ENCODE peak calls at places on chromosomes 2 and 18, in six cellular contexts. One of them, this sample, is unnamed.

GRCh38 chr18:79948719-79949411 is 2.6 kb downstream of the SLC66A2 start:
- DNase-seq in globus pallidus: no peak
- DNase-seq in T-helper 2 cell: no peak
- DNase-seq in SK-N-MC: no peak
- DNase-seq in pons: no peak
- DNase-seq in spleen: peak
- DNase-seq in this sample: no peak

GRCh38 chr2:235852528-235852920 is 315.7 kb downstream of the GBX2 start:
- DNase-seq in spleen: peak
- DNase-seq in SK-N-MC: no peak
- DNase-seq in T-helper 2 cell: no peak
- DNase-seq in pons: no peak
- DNase-seq in globus pallidus: no peak
- DNase-seq in this sample: no peak

GRCh38 chr2:10900216-10901109 is 11.3 kb upstream of the KCNF1 start:
- DNase-seq in SK-N-MC: no peak
- DNase-seq in spleen: no peak
- DNase-seq in pons: no peak
- DNase-seq in globus pallidus: no peak
- DNase-seq in T-helper 2 cell: no peak
- DNase-seq in this sample: no peak

GRCh38 chr2:163682695-163683094 is 53.1 kb downstream of the FIGN start:
- DNase-seq in T-helper 2 cell: no peak
- DNase-seq in spleen: no peak
- DNase-seq in SK-N-MC: no peak
- DNase-seq in globus pallidus: no peak
- DNase-seq in pons: no peak
- DNase-seq in this sample: no peak

GRCh38 chr2:65299246-65299645 is 71.6 kb downstream of the ACTR2 start:
- DNase-seq in pons: no peak
- DNase-seq in spleen: no peak
- DNase-seq in SK-N-MC: no peak
- DNase-seq in globus pallidus: no peak
- DNase-seq in T-helper 2 cell: no peak
- DNase-seq in this sample: no peak

GRCh38 chr18:61551586-61551985 is 218.4 kb downstream of the CDH20 start:
- DNase-seq in globus pallidus: peak
- DNase-seq in spleen: no peak
- DNase-seq in SK-N-MC: peak
- DNase-seq in T-helper 2 cell: no peak
- DNase-seq in pons: peak
- DNase-seq in this sample: peak

GRCh38 chr2:203431391-203432185 is 103.4 kb downstream of the ABI2 start:
- DNase-seq in T-helper 2 cell: no peak
- DNase-seq in globus pallidus: no peak
- DNase-seq in spleen: no peak
- DNase-seq in pons: no peak
- DNase-seq in SK-N-MC: no peak
- DNase-seq in this sample: no peak

GRCh38 chr2:150924862-150925261 is 336.8 kb downstream of the RBM43 start:
- DNase-seq in SK-N-MC: no peak
- DNase-seq in T-helper 2 cell: no peak
- DNase-seq in spleen: no peak
- DNase-seq in globus pallidus: no peak
- DNase-seq in pons: no peak
- DNase-seq in this sample: no peak

GRCh38 chr2:72255540-72255939 is 107.9 kb upstream of the CYP26B1 start:
- DNase-seq in SK-N-MC: no peak
- DNase-seq in globus pallidus: no peak
- DNase-seq in pons: no peak
- DNase-seq in T-helper 2 cell: no peak
- DNase-seq in spleen: no peak
- DNase-seq in this sample: no peak

GRCh38 chr2:23426284-23426905 is 41.4 kb downstream of the KLHL29 start:
- DNase-seq in T-helper 2 cell: no peak
- DNase-seq in pons: no peak
- DNase-seq in globus pallidus: no peak
- DNase-seq in SK-N-MC: no peak
- DNase-seq in spleen: peak
- DNase-seq in this sample: no peak

GRCh38 chr2:154477319-154477718 is 221.2 kb upstream of the KCNJ3 start:
- DNase-seq in SK-N-MC: no peak
- DNase-seq in spleen: no peak
- DNase-seq in T-helper 2 cell: no peak
- DNase-seq in globus pallidus: no peak
- DNase-seq in pons: no peak
- DNase-seq in this sample: no peak

GRCh38 chr18:5596585-5596984 is 52.8 kb upstream of the EPB41L3 start:
- DNase-seq in globus pallidus: no peak
- DNase-seq in SK-N-MC: no peak
- DNase-seq in spleen: no peak
- DNase-seq in pons: no peak
- DNase-seq in T-helper 2 cell: no peak
- DNase-seq in this sample: no peak

GRCh38 chr2:217293607-217294006 is 433.7 kb upstream of the TNP1 start:
- DNase-seq in globus pallidus: no peak
- DNase-seq in pons: no peak
- DNase-seq in spleen: no peak
- DNase-seq in SK-N-MC: no peak
- DNase-seq in T-helper 2 cell: no peak
- DNase-seq in this sample: no peak

GRCh38 chr2:236998250-236998649 is 87.4 kb upstream of the COPS8 start:
- DNase-seq in globus pallidus: no peak
- DNase-seq in T-helper 2 cell: no peak
- DNase-seq in pons: no peak
- DNase-seq in SK-N-MC: no peak
- DNase-seq in spleen: no peak
- DNase-seq in this sample: no peak

GRCh38 chr18:63829886-63830285 is 54.7 kb downstream of the SERPINB7 start:
- DNase-seq in T-helper 2 cell: no peak
- DNase-seq in pons: no peak
- DNase-seq in spleen: no peak
- DNase-seq in SK-N-MC: no peak
- DNase-seq in globus pallidus: no peak
- DNase-seq in this sample: no peak

GRCh38 chr2:11822746-11823411 is 76.4 kb downstream of the LPIN1 start:
- DNase-seq in globus pallidus: no peak
- DNase-seq in T-helper 2 cell: no peak
- DNase-seq in spleen: no peak
- DNase-seq in pons: no peak
- DNase-seq in SK-N-MC: no peak
- DNase-seq in this sample: no peak

GRCh38 chr2:237600205-237600846 is 9.8 kb upstream of the RAB17 start:
- DNase-seq in pons: peak
- DNase-seq in T-helper 2 cell: no peak
- DNase-seq in SK-N-MC: no peak
- DNase-seq in globus pallidus: no peak
- DNase-seq in spleen: no peak
- DNase-seq in this sample: no peak

GRCh38 chr18:1585881-1586488 is 681.3 kb downstream of the ADCYAP1 start:
- DNase-seq in SK-N-MC: peak
- DNase-seq in globus pallidus: peak
- DNase-seq in pons: peak
- DNase-seq in spleen: no peak
- DNase-seq in T-helper 2 cell: no peak
- DNase-seq in this sample: peak

GRCh38 chr2:236614566-236614965 is 44.9 kb downstream of the ACKR3 start:
- DNase-seq in T-helper 2 cell: no peak
- DNase-seq in pons: no peak
- DNase-seq in SK-N-MC: no peak
- DNase-seq in globus pallidus: no peak
- DNase-seq in spleen: peak
- DNase-seq in this sample: no peak

GRCh38 chr2:68734176-68734575 is 435 bp upstream of the ARHGAP25 start:
- DNase-seq in SK-N-MC: no peak
- DNase-seq in globus pallidus: no peak
- DNase-seq in pons: no peak
- DNase-seq in T-helper 2 cell: no peak
- DNase-seq in spleen: no peak
- DNase-seq in this sample: no peak

GRCh38 chr2:177325554-177325953 is 61.0 kb upstream of the NFE2L2 start:
- DNase-seq in globus pallidus: no peak
- DNase-seq in SK-N-MC: no peak
- DNase-seq in T-helper 2 cell: no peak
- DNase-seq in pons: no peak
- DNase-seq in spleen: no peak
- DNase-seq in this sample: no peak

This sample was measured in B cell.